ENCODE peak calls at places on chromosome 22, in six cellular contexts. X, B, P, E, L and Z are unnamed samples.

GRCh38 chr22:42138122-42138770 is 7.6 kb upstream of the CYP2D6 start:
- DNase-seq in X (no peak), B (no peak), P (no peak), E (no peak), L (no peak), Z (no peak)

GRCh38 chr22:27992294-27993165 is 73.5 kb upstream of the PITPNB start:
- DNase-seq in X (no peak), B (no peak), P (no peak), E (no peak), L (no peak), Z (peak; percentile 50)

GRCh38 chr22:31332886-31333285 is 13.3 kb downstream of the PATZ1 start:
- DNase-seq in X (no peak), B (no peak), P (peak; percentile 62), E (no peak), L (no peak), Z (no peak)

GRCh38 chr22:21762712-21763581 is 27.4 kb upstream of the YPEL1 start:
- DNase-seq in X (no peak), B (no peak), P (no peak), E (no peak), L (no peak), Z (no peak)

GRCh38 chr22:45376703-45377102 is 36.7 kb downstream of the SMC1B start:
- DNase-seq in X (no peak), B (no peak), P (no peak), E (no peak), L (no peak), Z (no peak)

GRCh38 chr22:44667829-44668189 is 34.2 kb upstream of the PRR5 start:
- DNase-seq in X (no peak), B (no peak), P (no peak), E (no peak), L (no peak), Z (peak; percentile 42)

GRCh38 chr22:46846154-46846831 is 83.8 kb downstream of the TBC1D22A start:
- DNase-seq in X (no peak), B (no peak), P (peak; percentile 19), E (no peak), L (no peak), Z (no peak)

GRCh38 chr22:47231759-47232158 is 469.3 kb downstream of the TBC1D22A start:
- DNase-seq in X (no peak), B (no peak), P (no peak), E (no peak), L (no peak), Z (no peak)

GRCh38 chr22:43992331-43992821 is 31.7 kb upstream of the PARVB start:
- DNase-seq in X (no peak), B (no peak), P (peak; percentile 78), E (no peak), L (no peak), Z (no peak)

GRCh38 chr22:43782448-43782847 is 29.7 kb downstream of the EFCAB6 start:
- DNase-seq in X (no peak), B (no peak), P (peak; percentile 40), E (no peak), L (no peak), Z (no peak)

GRCh38 chr22:19962246-19962908 is 20.8 kb upstream of the TXNRD2 start:
- DNase-seq in X (peak; percentile 70), B (peak; percentile 82), P (peak; percentile 73), E (peak; percentile 87), L (peak; percentile 90), Z (peak; percentile 97)

GRCh38 chr22:43481528-43482309 is 69.9 kb downstream of the MPPED1 start:
- DNase-seq in X (no peak), B (no peak), P (no peak), E (no peak), L (no peak), Z (no peak)

GRCh38 chr22:28074526-28074925 is 155.5 kb upstream of the PITPNB start:
- DNase-seq in X (no peak), B (no peak), P (no peak), E (no peak), L (no peak), Z (no peak)

GRCh38 chr22:27452245-27452644 is 349.3 kb downstream of the MN1 start:
- DNase-seq in X (no peak), B (no peak), P (no peak), E (no peak), L (no peak), Z (no peak)

GRCh38 chr22:22710719-22711531 is 66.5 kb downstream of the GGTLC2 start:
- DNase-seq in X (peak; percentile 45), B (peak; percentile 6), P (peak; percentile 17), E (no peak), L (peak; percentile 40), Z (peak; percentile 75)

GRCh38 chr22:42688241-42688913 is 32.3 kb downstream of the A4GALT start:
- DNase-seq in X (peak; percentile 38), B (peak; percentile 96), P (peak; percentile 93), E (no peak), L (peak; percentile 97), Z (peak; percentile 77)

GRCh38 chr22:44668190-44668885 is 33.7 kb upstream of the PRR5 start:
- DNase-seq in X (peak; percentile 55), B (no peak), P (no peak), E (no peak), L (no peak), Z (peak; percentile 70)

GRCh38 chr22:44381761-44382454 is 69.2 kb upstream of the SHISAL1 start:
- DNase-seq in X (no peak), B (no peak), P (no peak), E (no peak), L (no peak), Z (no peak)

GRCh38 chr22:46052801-46053562 is 76.0 kb upstream of the WNT7B start:
- DNase-seq in X (no peak), B (no peak), P (no peak), E (no peak), L (no peak), Z (no peak)

GRCh38 chr22:42343551-42344081 is 73.2 kb upstream of the TCF20 start:
- DNase-seq in X (no peak), B (no peak), P (no peak), E (no peak), L (no peak), Z (no peak)

GRCh38 chr22:26624788-26625187 is 3.0 kb downstream of the CRYBA4 start:
- DNase-seq in X (no peak), B (no peak), P (no peak), E (no peak), L (no peak), Z (no peak)

GRCh38 chr22:44211946-44212930 is 31.5 kb downstream of the PARVG start:
- DNase-seq in X (no peak), B (no peak), P (peak; percentile 11), E (no peak), L (no peak), Z (no peak)

GRCh38 chr22:27801616-27802388 is at the start of gene MN1:
- DNase-seq in X (peak; percentile 79), B (peak; percentile 66), P (peak; percentile 35), E (no peak), L (no peak), Z (peak; percentile 73)

GRCh38 chr22:32949719-32950118 is 108.5 kb downstream of the SYN3 start:
- DNase-seq in X (no peak), B (peak; percentile 60), P (no peak), E (no peak), L (peak; percentile 87), Z (no peak)

GRCh38 chr22:26811717-26811992 is 154.3 kb downstream of the MIAT start:
- DNase-seq in X (no peak), B (no peak), P (no peak), E (no peak), L (no peak), Z (no peak)

GRCh38 chr22:43228330-43228729 is 41.4 kb upstream of the TTLL12 start:
- DNase-seq in X (no peak), B (peak; percentile 12), P (peak; percentile 10), E (peak; percentile 38), L (no peak), Z (peak; percentile 82)

DNA sequence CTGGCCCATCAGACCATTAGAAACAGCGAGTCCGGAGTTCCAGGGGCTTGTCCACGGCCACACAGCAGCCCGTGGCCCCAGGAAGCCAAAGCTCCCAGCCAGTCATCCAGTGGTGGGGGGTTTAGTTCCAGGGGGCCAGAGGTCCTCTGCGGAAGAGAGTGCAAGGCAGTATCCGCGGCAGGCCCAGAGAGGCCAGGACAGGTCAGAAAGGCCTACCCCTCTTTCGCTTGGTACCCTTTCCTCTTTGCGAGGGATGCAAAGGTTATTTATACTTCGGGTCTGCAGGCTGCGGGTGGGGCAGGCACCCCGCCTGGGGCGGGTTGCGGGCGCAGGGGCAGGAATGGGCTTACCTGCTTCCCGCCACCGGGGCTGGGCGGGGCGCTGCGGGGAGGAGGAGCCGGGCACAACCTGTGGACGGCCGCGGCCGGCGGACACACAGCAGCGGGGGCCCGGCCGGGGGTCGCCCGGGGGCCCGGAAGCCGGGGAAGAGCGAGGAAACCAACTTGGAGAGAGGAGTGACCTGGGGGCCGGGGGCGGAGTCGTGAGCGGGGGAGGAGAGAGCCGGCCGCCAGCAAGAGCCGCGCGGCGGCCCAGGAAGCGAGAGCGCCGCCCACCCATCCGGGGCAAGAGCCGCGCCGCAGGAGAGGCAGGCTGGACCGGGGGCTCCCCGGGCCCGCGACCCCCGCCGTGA is at the start of gene SH3BP1:
- DNase-seq in X (no peak), B (peak; percentile 37), P (no peak), E (no peak), L (peak; percentile 65), Z (peak; percentile 88)
- H3K23ac ChIP-seq in X (peak within 1 kb of the TSS; percentile 90), B (peak within 1 kb of the TSS; percentile 40), P (peak within 1 kb of the TSS; percentile 99), E (no peak within 1 kb of the TSS), L (peak within 1 kb of the TSS; percentile 11), Z (no peak within 1 kb of the TSS)

GRCh38 chr22:24010018-24010391 is 1.1 kb upstream of the CABIN1 start:
- DNase-seq in X (no peak), B (no peak), P (no peak), E (no peak), L (no peak), Z (no peak)
- H2AFZ ChIP-seq in X (no peak overlapping the region), B (no peak overlapping the region), P (no peak overlapping the region), E (peak overlapping the region; percentile 82), L (no peak overlapping the region), Z (no peak overlapping the region)

DNA sequence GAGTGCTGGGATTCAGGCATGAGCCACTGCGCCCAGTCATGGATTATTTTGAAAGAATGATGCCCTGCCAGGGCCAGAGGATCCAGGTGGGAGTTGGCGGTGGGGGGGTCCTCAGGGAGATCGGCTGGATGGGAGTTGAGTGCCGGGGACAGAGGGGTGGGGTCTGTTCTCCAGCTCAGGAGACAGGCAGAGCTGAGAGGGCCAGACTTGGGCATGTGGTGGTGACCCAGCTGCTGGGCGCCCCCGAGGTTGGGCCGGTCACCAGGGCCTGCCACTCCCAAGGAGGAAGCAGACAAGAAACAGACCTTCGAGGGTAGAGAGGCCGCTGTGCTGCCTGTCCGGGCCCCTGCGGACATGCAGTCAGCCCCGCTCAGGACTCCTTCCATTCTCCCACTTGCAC is 11.8 kb upstream of the PRODH start:
- DNase-seq in X (no peak), B (no peak), P (no peak), E (no peak), L (no peak), Z (peak; percentile 49)
- H4K8ac ChIP-seq in X (no peak overlapping the region), B (no peak overlapping the region), P (no peak overlapping the region), E (peak overlapping the region; percentile 62), L (no peak overlapping the region), Z (no peak overlapping the region)

DNA sequence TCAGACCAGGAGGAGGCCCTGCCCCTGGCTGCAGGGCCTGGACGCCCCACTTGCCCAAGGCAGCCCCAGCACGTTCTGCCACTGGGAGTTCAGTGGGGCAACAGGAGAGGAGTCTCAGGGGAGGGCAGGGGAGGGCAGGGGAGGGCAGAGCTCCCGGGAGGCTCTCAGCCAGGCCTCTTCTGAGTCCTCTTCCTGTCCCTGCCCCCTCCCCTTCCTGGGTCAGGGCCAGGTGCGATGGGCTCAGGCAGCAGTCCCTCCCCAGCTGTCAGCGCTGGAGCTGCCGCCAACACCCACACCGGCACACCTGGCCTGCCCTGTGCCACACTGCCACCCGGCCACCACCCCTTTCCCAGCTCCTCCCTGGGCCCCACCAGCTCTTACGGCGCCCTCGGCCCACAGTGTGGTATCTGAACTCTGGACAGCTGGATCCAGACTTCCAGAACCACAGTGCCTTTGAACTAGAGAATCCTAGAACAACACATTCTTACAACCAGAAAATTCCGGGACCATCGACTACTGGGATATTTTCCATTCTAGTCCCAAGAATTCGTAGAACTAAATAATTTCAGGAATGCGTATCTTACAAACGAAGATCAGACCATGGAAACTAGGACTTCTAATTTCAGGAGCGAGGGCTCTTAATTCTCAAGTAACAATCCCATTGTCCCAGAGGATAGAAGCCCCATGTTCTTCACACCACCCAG is 21.8 kb downstream of the RPL3 start:
- DNase-seq in X (no peak), B (peak; percentile 26), P (no peak), E (no peak), L (no peak), Z (no peak)
- H3K23ac ChIP-seq in X (peak overlapping the region; percentile 89), B (no peak overlapping the region), P (no peak overlapping the region), E (no peak overlapping the region), L (no peak overlapping the region), Z (no peak overlapping the region)